ENCODE peak calls at places on chromosomes 16 and 17, in four cellular contexts. One of them, this sample, is unnamed.

GRCh38 chr16:86029131-86029741 is 130.3 kb downstream of the IRF8 start:
- DNase-seq in body of pancreas: peak
- DNase-seq in WTC11: no peak
- DNase-seq in GM20000: no peak
- DNase-seq in this sample: no peak

GRCh38 chr16:31474173-31474714 is 2.3 kb downstream of the TGFB1I1 start:
- DNase-seq in body of pancreas: no peak
- DNase-seq in WTC11: no peak
- DNase-seq in GM20000: no peak
- DNase-seq in this sample: no peak

GRCh38 chr17:62792122-62792800 is 15.9 kb downstream of the MARCHF10 start:
- DNase-seq in GM20000: no peak
- DNase-seq in body of pancreas: peak
- DNase-seq in WTC11: no peak
- DNase-seq in this sample: no peak

GRCh38 chr17:75078097-75079022 is 9.4 kb upstream of the SLC16A5 start:
- DNase-seq in body of pancreas: peak
- DNase-seq in WTC11: no peak
- DNase-seq in GM20000: peak
- DNase-seq in this sample: peak

GRCh38 chr17:11704041-11704440 is 105.8 kb downstream of the DNAH9 start:
- DNase-seq in WTC11: no peak
- DNase-seq in GM20000: no peak
- DNase-seq in body of pancreas: no peak
- DNase-seq in this sample: no peak

GRCh38 chr16:48126801-48127644 is 28.8 kb downstream of the ABCC12 start:
- DNase-seq in WTC11: no peak
- DNase-seq in GM20000: no peak
- DNase-seq in body of pancreas: peak
- DNase-seq in this sample: no peak

GRCh38 chr16:85064186-85064585 is 36.6 kb downstream of the KIAA0513 start:
- DNase-seq in body of pancreas: no peak
- DNase-seq in WTC11: no peak
- DNase-seq in GM20000: no peak
- DNase-seq in this sample: no peak

GRCh38 chr17:67571478-67571877 is 146.3 kb upstream of the NOL11 start:
- DNase-seq in GM20000: no peak
- DNase-seq in WTC11: no peak
- DNase-seq in body of pancreas: no peak
- DNase-seq in this sample: no peak

GRCh38 chr17:60102632-60103047 is 23.9 kb upstream of the HEATR6 start:
- DNase-seq in body of pancreas: no peak
- DNase-seq in WTC11: no peak
- DNase-seq in GM20000: no peak
- DNase-seq in this sample: no peak

GRCh38 chr16:51542856-51543510 is 391.9 kb upstream of the SALL1 start:
- DNase-seq in WTC11: no peak
- DNase-seq in body of pancreas: no peak
- DNase-seq in GM20000: no peak
- DNase-seq in this sample: no peak

GRCh38 chr17:68344701-68345136 is 53.4 kb downstream of the ARSG start:
- DNase-seq in GM20000: no peak
- DNase-seq in body of pancreas: no peak
- DNase-seq in WTC11: no peak
- DNase-seq in this sample: no peak

GRCh38 chr16:22743401-22743800 is 70.6 kb upstream of the HS3ST2 start:
- DNase-seq in body of pancreas: no peak
- DNase-seq in WTC11: no peak
- DNase-seq in GM20000: no peak
- DNase-seq in this sample: no peak

GRCh38 chr17:66354981-66355380 is 52.6 kb downstream of the PRKCA start:
- DNase-seq in body of pancreas: no peak
- DNase-seq in WTC11: no peak
- DNase-seq in GM20000: no peak
- DNase-seq in this sample: no peak

DNA sequence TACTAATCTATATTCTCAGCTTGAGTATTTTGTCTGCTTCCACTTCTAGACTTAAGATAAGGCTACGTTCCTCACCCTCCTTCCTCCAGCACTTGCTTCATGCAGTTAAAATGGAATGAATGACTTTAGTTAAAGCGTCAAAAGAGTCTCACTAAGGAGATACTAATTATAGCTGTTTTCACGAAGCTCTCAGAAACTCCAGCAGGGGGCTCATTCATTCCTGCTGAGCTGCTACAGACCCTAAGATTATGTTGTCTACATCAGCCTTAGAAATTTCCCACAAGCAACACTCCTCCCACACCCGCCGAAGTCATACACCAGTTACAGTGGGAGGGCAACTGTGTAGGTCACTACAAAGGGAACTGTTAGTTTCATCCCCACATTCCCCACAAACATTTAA is 57.0 kb upstream of the KIFC3 start:
- DNase-seq in body of pancreas: no peak
- DNase-seq in WTC11: peak
- DNase-seq in GM20000: no peak
- DNase-seq in this sample: no peak
- TF ChIP-seq CTCF in body of pancreas: peak
- TF ChIP-seq CTCF in WTC11: no peak
- TF ChIP-seq CTCF in GM20000: no peak
- TF ChIP-seq CTCF in this sample: no peak

GRCh38 chr17:71237903-71238538 is 882.8 kb upstream of the SOX9 start:
- DNase-seq in GM20000: no peak
- DNase-seq in body of pancreas: no peak
- DNase-seq in WTC11: no peak
- DNase-seq in this sample: no peak
- TF ChIP-seq CTCF in GM20000: no peak
- TF ChIP-seq CTCF in body of pancreas: no peak
- TF ChIP-seq CTCF in WTC11: no peak
- TF ChIP-seq CTCF in this sample: no peak

GRCh38 chr16:56643080-56643778 is 4.8 kb downstream of the MT1A start:
- DNase-seq in GM20000: no peak
- DNase-seq in WTC11: peak
- DNase-seq in body of pancreas: peak
- DNase-seq in this sample: peak
- TF ChIP-seq CTCF in GM20000: no peak
- TF ChIP-seq CTCF in WTC11: no peak
- TF ChIP-seq CTCF in body of pancreas: peak
- TF ChIP-seq CTCF in this sample: no peak

GRCh38 chr17:80281516-80281915 is 20.9 kb downstream of the RNF213 start:
- DNase-seq in WTC11: no peak
- DNase-seq in GM20000: no peak
- DNase-seq in body of pancreas: no peak
- DNase-seq in this sample: no peak

GRCh38 chr17:80284631-80285030 is 24.0 kb downstream of the RNF213 start:
- DNase-seq in WTC11: peak
- DNase-seq in GM20000: no peak
- DNase-seq in body of pancreas: no peak
- DNase-seq in this sample: no peak

GRCh38 chr17:80285237-80285920 is 24.7 kb downstream of the RNF213 start:
- DNase-seq in WTC11: no peak
- DNase-seq in GM20000: no peak
- DNase-seq in body of pancreas: no peak
- DNase-seq in this sample: no peak

GRCh38 chr17:80286638-80286960 is 25.9 kb downstream of the RNF213 start:
- DNase-seq in body of pancreas: no peak
- DNase-seq in WTC11: no peak
- DNase-seq in GM20000: no peak
- DNase-seq in this sample: no peak

GRCh38 chr17:80283116-80283852 is 22.6 kb downstream of the RNF213 start:
- DNase-seq in GM20000: no peak
- DNase-seq in WTC11: no peak
- DNase-seq in body of pancreas: no peak
- DNase-seq in this sample: no peak
- TF ChIP-seq CTCF in GM20000: no peak
- TF ChIP-seq CTCF in WTC11: no peak
- TF ChIP-seq CTCF in body of pancreas: no peak
- TF ChIP-seq CTCF in this sample: no peak

GRCh38 chr17:16214190-16215001 is 938 bp downstream of the NCOR1 start:
- DNase-seq in WTC11: no peak
- DNase-seq in GM20000: peak
- DNase-seq in body of pancreas: no peak
- DNase-seq in this sample: no peak

GRCh38 chr17:16215002-16215272 is 397 bp downstream of the NCOR1 start:
- DNase-seq in WTC11: peak
- DNase-seq in GM20000: no peak
- DNase-seq in body of pancreas: peak
- DNase-seq in this sample: peak

GRCh38 chr17:16215965-16216316 is 607 bp upstream of the NCOR1 start:
- DNase-seq in body of pancreas: no peak
- DNase-seq in WTC11: peak
- DNase-seq in GM20000: peak
- DNase-seq in this sample: peak

GRCh38 chr17:16215273-16215964 is at the start of gene NCOR1:
- DNase-seq in GM20000: peak
- DNase-seq in body of pancreas: peak
- DNase-seq in WTC11: peak
- DNase-seq in this sample: peak

DNA sequence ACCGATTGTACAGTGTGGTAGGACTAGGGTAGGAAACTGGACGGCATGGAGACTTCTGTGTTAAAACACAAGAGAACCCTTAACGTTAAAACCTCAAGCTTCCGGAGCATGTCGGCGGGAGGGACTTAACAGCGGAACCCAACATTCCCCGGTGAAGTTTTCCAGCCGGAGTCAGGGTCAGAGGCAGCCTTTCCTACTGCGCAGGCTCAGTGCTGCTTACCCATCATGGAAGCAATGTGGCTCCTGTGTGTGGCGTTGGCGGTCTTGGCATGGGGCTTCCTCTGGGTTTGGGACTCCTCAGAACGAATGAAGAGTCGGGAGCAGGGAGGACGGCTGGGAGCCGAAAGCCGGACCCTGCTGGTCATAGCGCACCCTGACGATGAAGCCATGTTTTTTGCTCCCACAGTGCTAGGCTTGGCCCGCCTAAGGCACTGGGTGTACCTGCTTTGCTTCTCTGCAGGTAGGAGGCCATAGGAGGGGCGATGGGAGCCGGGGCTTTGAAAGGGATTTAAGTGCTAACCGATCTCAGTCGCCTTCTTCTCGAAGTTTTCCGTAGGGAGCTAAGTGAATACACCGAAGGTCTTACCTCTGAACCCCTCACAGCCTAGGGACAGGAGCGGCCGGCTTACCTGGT is at the start of gene PIGL:
- DNase-seq in WTC11: peak
- DNase-seq in GM20000: peak
- DNase-seq in body of pancreas: peak
- DNase-seq in this sample: peak
- TF ChIP-seq CTCF in WTC11: no peak
- TF ChIP-seq CTCF in GM20000: no peak
- TF ChIP-seq CTCF in body of pancreas: no peak
- TF ChIP-seq CTCF in this sample: no peak

DNA sequence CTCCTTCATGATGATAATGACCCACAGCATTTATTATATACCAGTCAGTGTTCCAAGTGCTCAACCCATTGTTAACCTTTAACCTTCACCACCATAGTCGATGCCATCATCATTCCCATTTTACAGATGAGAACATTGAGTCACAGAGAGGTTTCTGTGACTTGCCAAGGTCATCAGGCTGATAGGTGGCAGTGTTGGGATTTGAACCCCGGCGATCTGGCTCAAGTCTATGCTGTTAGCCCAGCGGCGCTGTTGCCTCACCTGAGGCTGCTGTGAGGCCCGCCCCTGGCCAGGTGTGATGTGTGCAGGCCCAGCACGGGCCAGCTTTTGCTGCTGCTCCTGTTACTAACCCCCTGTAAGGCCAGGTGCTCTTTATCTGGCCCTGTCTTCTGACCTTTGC is 101.2 kb downstream of the OR1D5 start:
- DNase-seq in body of pancreas: no peak
- DNase-seq in GM20000: no peak
- DNase-seq in WTC11: no peak
- DNase-seq in this sample: no peak
- TF ChIP-seq CTCF in body of pancreas: no peak
- TF ChIP-seq CTCF in GM20000: no peak
- TF ChIP-seq CTCF in WTC11: no peak
- TF ChIP-seq CTCF in this sample: no peak

GRCh38 chr17:6422654-6423241 is 12.2 kb downstream of the AIPL1 start:
- DNase-seq in body of pancreas: no peak
- DNase-seq in GM20000: no peak
- DNase-seq in WTC11: no peak
- DNase-seq in this sample: no peak
- TF ChIP-seq CTCF in body of pancreas: no peak
- TF ChIP-seq CTCF in GM20000: no peak
- TF ChIP-seq CTCF in WTC11: no peak
- TF ChIP-seq CTCF in this sample: no peak

DNA sequence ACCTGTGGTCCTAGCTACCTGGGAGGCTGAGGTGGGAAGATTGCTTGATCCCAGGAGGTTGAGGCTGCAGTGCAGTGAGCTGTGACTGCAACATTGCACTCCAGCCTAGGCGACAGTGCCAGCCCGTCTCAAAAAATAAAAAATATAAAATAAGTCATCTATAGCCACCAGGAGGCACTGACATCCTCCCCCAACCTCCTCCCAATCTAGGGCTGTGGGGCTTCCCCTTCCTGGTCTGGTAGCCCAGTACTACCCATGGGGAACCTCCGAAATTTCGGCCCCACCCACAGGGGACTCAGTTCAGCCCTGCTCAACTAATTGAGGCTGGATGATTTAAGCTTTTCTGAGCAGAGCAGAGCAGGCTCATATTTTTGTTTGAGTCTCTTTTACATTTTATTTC is 3.2 kb downstream of the ZSCAN10 start:
- DNase-seq in GM20000: peak
- DNase-seq in body of pancreas: no peak
- DNase-seq in WTC11: no peak
- DNase-seq in this sample: peak
- TF ChIP-seq CTCF in GM20000: peak
- TF ChIP-seq CTCF in body of pancreas: peak
- TF ChIP-seq CTCF in WTC11: no peak
- TF ChIP-seq CTCF in this sample: peak